ENCODE peak calls at places on chromosome 11, in five cellular contexts. V is HEK293T; P is naive thymus-derived CD8-positive, alpha-beta T cell; J is activated CD4-positive, alpha-beta T cell treated with anti-CD3 and anti-CD28 coated beads, Interleukin-2, amount 10 ng/mL, durations not matched to agents 7 days and 5 days; D is anterior cingulate cortex. N is an unnamed sample.

GRCh38 chr11:133947298-133947905 is 9.4 kb downstream of the IGSF9B start:
- DNase-seq in V (peak; percentile 47), P (peak; percentile 71), J (peak; percentile 79), D (no peak), N (peak; percentile 62)

GRCh38 chr11:19675397-19675796 is 37.2 kb upstream of the NAV2 start:
- DNase-seq in V (no peak), P (no peak), J (no peak), D (no peak), N (no peak)

GRCh38 chr11:103993502-103993901 is 42.9 kb upstream of the DDI1 start:
- DNase-seq in V (no peak), P (no peak), J (no peak), D (no peak), N (no peak)

GRCh38 chr11:102760355-102761035 is 19.9 kb downstream of the MMP10 start:
- DNase-seq in V (no peak), P (no peak), J (no peak), D (no peak), N (peak; percentile 15)

GRCh38 chr11:116580828-116581227 is 192.0 kb downstream of the BUD13 start:
- DNase-seq in V (no peak), P (no peak), J (no peak), D (peak; percentile 21), N (no peak)

GRCh38 chr11:71164186-71164585 is 88.2 kb downstream of the SHANK2 start:
- DNase-seq in V (no peak), P (no peak), J (no peak), D (no peak), N (no peak)

GRCh38 chr11:9901931-9902330 is 238.1 kb downstream of the SWAP70 start:
- DNase-seq in V (no peak), P (no peak), J (no peak), D (no peak), N (no peak)

GRCh38 chr11:95140397-95141030 is 50.9 kb downstream of the ENDOD1 start:
- DNase-seq in V (no peak), P (no peak), J (no peak), D (no peak), N (no peak)

GRCh38 chr11:824942-825341 is 2.8 kb upstream of the CRACR2B start:
- DNase-seq in V (no peak), P (no peak), J (no peak), D (no peak), N (no peak)

GRCh38 chr11:121321614-121322243 is 29.2 kb downstream of the SC5D start:
- DNase-seq in V (no peak), P (peak; percentile 35), J (peak; percentile 50), D (peak; percentile 51), N (no peak)

GRCh38 chr11:34749666-34750659 is 129.1 kb downstream of the EHF start:
- DNase-seq in V (no peak), P (no peak), J (no peak), D (no peak), N (no peak)

GRCh38 chr11:108199446-108200321 is 22.8 kb downstream of the NPAT start:
- DNase-seq in V (no peak), P (no peak), J (no peak), D (no peak), N (peak; percentile 69)

GRCh38 chr11:72038491-72038890 is 39.8 kb downstream of the IL18BP start:
- DNase-seq in V (no peak), P (no peak), J (no peak), D (peak; percentile 28), N (no peak)

GRCh38 chr11:67302571-67303131 is 679 bp upstream of the SSH3 start:
- DNase-seq in V (no peak), P (no peak), J (no peak), D (no peak), N (no peak)

GRCh38 chr11:79438631-79439429 is 2.0 kb downstream of the TENM4 start:
- DNase-seq in V (peak; percentile 20), P (no peak), J (no peak), D (peak; percentile 24), N (no peak)

GRCh38 chr11:120719348-120719747 is 207.8 kb downstream of the GRIK4 start:
- DNase-seq in V (no peak), P (no peak), J (no peak), D (no peak), N (no peak)